ENCODE peak calls at places on chromosomes 13 and 19, in ten cellular contexts. One of them, this sample, is unnamed.

GRCh38 chr19:34480971-34481821 is at the start of gene WTIP:
- DNase-seq in AG10803: peak
- DNase-seq in IMR-90: peak
- DNase-seq in GM10248: no peak
- DNase-seq in PC-9: no peak
- DNase-seq in testis: peak
- DNase-seq in lung: peak
- DNase-seq in brain microvascular endothelial cell: peak
- DNase-seq in glutamatergic neuron: peak
- DNase-seq in uterus: peak
- DNase-seq in this sample: no peak

GRCh38 chr13:30355405-30355741 is 48.0 kb upstream of the KATNAL1 start:
- DNase-seq in AG10803: no peak
- DNase-seq in IMR-90: no peak
- DNase-seq in GM10248: peak
- DNase-seq in PC-9: no peak
- DNase-seq in testis: no peak
- DNase-seq in lung: no peak
- DNase-seq in brain microvascular endothelial cell: no peak
- DNase-seq in glutamatergic neuron: peak
- DNase-seq in uterus: no peak
- DNase-seq in this sample: peak

GRCh38 chr13:32205426-32206096 is 109.6 kb downstream of the ZAR1L start:
- DNase-seq in AG10803: no peak
- DNase-seq in IMR-90: peak
- DNase-seq in GM10248: no peak
- DNase-seq in PC-9: no peak
- DNase-seq in testis: no peak
- DNase-seq in lung: no peak
- DNase-seq in brain microvascular endothelial cell: no peak
- DNase-seq in glutamatergic neuron: no peak
- DNase-seq in uterus: no peak
- DNase-seq in this sample: no peak

GRCh38 chr19:35142531-35143230 is 374 bp upstream of the FXYD7 start:
- DNase-seq in AG10803: no peak
- DNase-seq in IMR-90: no peak
- DNase-seq in GM10248: peak
- DNase-seq in PC-9: no peak
- DNase-seq in testis: peak
- DNase-seq in lung: no peak
- DNase-seq in brain microvascular endothelial cell: no peak
- DNase-seq in glutamatergic neuron: peak
- DNase-seq in uterus: peak
- DNase-seq in this sample: peak

GRCh38 chr19:31214086-31214485 is 135.2 kb downstream of the TSHZ3 start:
- DNase-seq in AG10803: peak
- DNase-seq in IMR-90: peak
- DNase-seq in GM10248: no peak
- DNase-seq in PC-9: peak
- DNase-seq in testis: peak
- DNase-seq in lung: peak
- DNase-seq in brain microvascular endothelial cell: peak
- DNase-seq in glutamatergic neuron: no peak
- DNase-seq in uterus: peak
- DNase-seq in this sample: peak

GRCh38 chr19:40811478-40812341 is 12.7 kb downstream of the EGLN2 start:
- DNase-seq in AG10803: no peak
- DNase-seq in IMR-90: no peak
- DNase-seq in GM10248: no peak
- DNase-seq in PC-9: no peak
- DNase-seq in testis: no peak
- DNase-seq in lung: no peak
- DNase-seq in brain microvascular endothelial cell: no peak
- DNase-seq in glutamatergic neuron: no peak
- DNase-seq in uterus: peak
- DNase-seq in this sample: peak

GRCh38 chr19:11038511-11038910 is 50.8 kb upstream of the LDLR start:
- DNase-seq in AG10803: no peak
- DNase-seq in IMR-90: no peak
- DNase-seq in GM10248: no peak
- DNase-seq in PC-9: no peak
- DNase-seq in testis: no peak
- DNase-seq in lung: no peak
- DNase-seq in brain microvascular endothelial cell: no peak
- DNase-seq in glutamatergic neuron: no peak
- DNase-seq in uterus: no peak
- DNase-seq in this sample: no peak

GRCh38 chr19:55831846-55832245 is at the start of gene NLRP11:
- DNase-seq in AG10803: no peak
- DNase-seq in IMR-90: no peak
- DNase-seq in GM10248: no peak
- DNase-seq in PC-9: peak
- DNase-seq in testis: no peak
- DNase-seq in lung: no peak
- DNase-seq in brain microvascular endothelial cell: no peak
- DNase-seq in glutamatergic neuron: no peak
- DNase-seq in uterus: no peak
- DNase-seq in this sample: no peak

GRCh38 chr13:60043262-60043661 is 120.5 kb downstream of the DIAPH3 start:
- DNase-seq in AG10803: peak
- DNase-seq in IMR-90: peak
- DNase-seq in GM10248: no peak
- DNase-seq in PC-9: no peak
- DNase-seq in testis: no peak
- DNase-seq in lung: no peak
- DNase-seq in brain microvascular endothelial cell: no peak
- DNase-seq in glutamatergic neuron: no peak
- DNase-seq in uterus: no peak
- DNase-seq in this sample: no peak

GRCh38 chr13:20528451-20528850 is 2.8 kb upstream of the CRYL1 start:
- DNase-seq in AG10803: no peak
- DNase-seq in IMR-90: no peak
- DNase-seq in GM10248: peak
- DNase-seq in PC-9: no peak
- DNase-seq in testis: no peak
- DNase-seq in lung: no peak
- DNase-seq in brain microvascular endothelial cell: no peak
- DNase-seq in glutamatergic neuron: no peak
- DNase-seq in uterus: no peak
- DNase-seq in this sample: peak

GRCh38 chr13:79245937-79246574 is 160.0 kb downstream of the RBM26 start:
- DNase-seq in AG10803: no peak
- DNase-seq in IMR-90: no peak
- DNase-seq in GM10248: no peak
- DNase-seq in PC-9: no peak
- DNase-seq in testis: no peak
- DNase-seq in lung: no peak
- DNase-seq in brain microvascular endothelial cell: no peak
- DNase-seq in glutamatergic neuron: no peak
- DNase-seq in uterus: no peak
- DNase-seq in this sample: no peak

GRCh38 chr19:8468761-8469458 is 24.1 kb downstream of the HNRNPM start:
- DNase-seq in AG10803: peak
- DNase-seq in IMR-90: peak
- DNase-seq in GM10248: no peak
- DNase-seq in PC-9: no peak
- DNase-seq in testis: no peak
- DNase-seq in lung: no peak
- DNase-seq in brain microvascular endothelial cell: no peak
- DNase-seq in glutamatergic neuron: no peak
- DNase-seq in uterus: no peak
- DNase-seq in this sample: no peak

GRCh38 chr13:108572782-108573211 is 56.6 kb upstream of the MYO16 start:
- DNase-seq in AG10803: no peak
- DNase-seq in IMR-90: no peak
- DNase-seq in GM10248: no peak
- DNase-seq in PC-9: no peak
- DNase-seq in testis: no peak
- DNase-seq in lung: no peak
- DNase-seq in brain microvascular endothelial cell: no peak
- DNase-seq in glutamatergic neuron: no peak
- DNase-seq in uterus: no peak
- DNase-seq in this sample: no peak

GRCh38 chr19:18496167-18496979 is 25.5 kb downstream of the ELL start:
- DNase-seq in AG10803: peak
- DNase-seq in IMR-90: peak
- DNase-seq in GM10248: peak
- DNase-seq in PC-9: peak
- DNase-seq in testis: no peak
- DNase-seq in lung: peak
- DNase-seq in brain microvascular endothelial cell: peak
- DNase-seq in glutamatergic neuron: no peak
- DNase-seq in uterus: no peak
- DNase-seq in this sample: peak
- TF ChIP-seq CTCF in AG10803: no peak
- TF ChIP-seq CTCF in IMR-90: no peak
- TF ChIP-seq CTCF in GM10248: no peak
- TF ChIP-seq CTCF in PC-9: no peak
- TF ChIP-seq CTCF in testis: no peak
- TF ChIP-seq CTCF in lung: no peak
- TF ChIP-seq CTCF in brain microvascular endothelial cell: no peak
- TF ChIP-seq CTCF in glutamatergic neuron: no peak
- TF ChIP-seq CTCF in uterus: no peak
- TF ChIP-seq CTCF in this sample: no peak

DNA sequence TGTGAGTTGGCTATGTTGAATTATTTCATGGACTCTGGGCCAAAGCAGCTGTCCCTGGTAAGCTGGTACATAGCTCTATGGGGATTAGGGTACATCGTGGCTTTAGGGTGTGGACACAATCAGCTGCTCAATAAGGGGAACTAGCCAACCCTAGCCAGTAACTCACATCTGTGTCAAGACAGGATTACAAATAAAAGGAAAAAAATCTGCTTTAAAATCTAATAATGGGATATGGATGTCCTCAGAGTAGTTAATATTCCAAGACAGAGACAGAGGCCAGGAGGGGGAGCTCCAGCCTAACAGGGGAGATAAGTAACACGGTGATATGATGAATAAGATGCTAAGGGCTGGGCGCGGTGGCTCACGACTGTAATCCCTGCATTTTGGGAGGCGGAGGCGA is 21.1 kb upstream of the ZNF766 start:
- DNase-seq in AG10803: peak
- DNase-seq in IMR-90: peak
- DNase-seq in GM10248: no peak
- DNase-seq in PC-9: peak
- DNase-seq in testis: peak
- DNase-seq in lung: peak
- DNase-seq in brain microvascular endothelial cell: peak
- DNase-seq in glutamatergic neuron: peak
- DNase-seq in uterus: no peak
- DNase-seq in this sample: peak
- TF ChIP-seq CTCF in AG10803: peak
- TF ChIP-seq CTCF in IMR-90: peak
- TF ChIP-seq CTCF in GM10248: peak
- TF ChIP-seq CTCF in PC-9: peak
- TF ChIP-seq CTCF in testis: no peak
- TF ChIP-seq CTCF in lung: peak
- TF ChIP-seq CTCF in brain microvascular endothelial cell: peak
- TF ChIP-seq CTCF in glutamatergic neuron: no peak
- TF ChIP-seq CTCF in uterus: peak
- TF ChIP-seq CTCF in this sample: peak

GRCh38 chr13:51259359-51259645 is 37.1 kb downstream of the FAM124A start:
- DNase-seq in AG10803: no peak
- DNase-seq in IMR-90: no peak
- DNase-seq in GM10248: no peak
- DNase-seq in PC-9: no peak
- DNase-seq in testis: no peak
- DNase-seq in lung: no peak
- DNase-seq in brain microvascular endothelial cell: no peak
- DNase-seq in glutamatergic neuron: no peak
- DNase-seq in uterus: no peak
- DNase-seq in this sample: no peak

GRCh38 chr13:51260154-51260553 is 38.0 kb downstream of the FAM124A start:
- DNase-seq in AG10803: no peak
- DNase-seq in IMR-90: no peak
- DNase-seq in GM10248: no peak
- DNase-seq in PC-9: no peak
- DNase-seq in testis: no peak
- DNase-seq in lung: no peak
- DNase-seq in brain microvascular endothelial cell: no peak
- DNase-seq in glutamatergic neuron: no peak
- DNase-seq in uterus: no peak
- DNase-seq in this sample: no peak

GRCh38 chr13:51258612-51259358 is 36.6 kb downstream of the FAM124A start:
- DNase-seq in AG10803: no peak
- DNase-seq in IMR-90: no peak
- DNase-seq in GM10248: no peak
- DNase-seq in PC-9: no peak
- DNase-seq in testis: no peak
- DNase-seq in lung: no peak
- DNase-seq in brain microvascular endothelial cell: peak
- DNase-seq in glutamatergic neuron: no peak
- DNase-seq in uterus: no peak
- DNase-seq in this sample: no peak

GRCh38 chr13:51261610-51262249 is 39.5 kb downstream of the FAM124A start:
- DNase-seq in AG10803: no peak
- DNase-seq in IMR-90: no peak
- DNase-seq in GM10248: no peak
- DNase-seq in PC-9: no peak
- DNase-seq in testis: no peak
- DNase-seq in lung: no peak
- DNase-seq in brain microvascular endothelial cell: no peak
- DNase-seq in glutamatergic neuron: no peak
- DNase-seq in uterus: no peak
- DNase-seq in this sample: no peak

DNA sequence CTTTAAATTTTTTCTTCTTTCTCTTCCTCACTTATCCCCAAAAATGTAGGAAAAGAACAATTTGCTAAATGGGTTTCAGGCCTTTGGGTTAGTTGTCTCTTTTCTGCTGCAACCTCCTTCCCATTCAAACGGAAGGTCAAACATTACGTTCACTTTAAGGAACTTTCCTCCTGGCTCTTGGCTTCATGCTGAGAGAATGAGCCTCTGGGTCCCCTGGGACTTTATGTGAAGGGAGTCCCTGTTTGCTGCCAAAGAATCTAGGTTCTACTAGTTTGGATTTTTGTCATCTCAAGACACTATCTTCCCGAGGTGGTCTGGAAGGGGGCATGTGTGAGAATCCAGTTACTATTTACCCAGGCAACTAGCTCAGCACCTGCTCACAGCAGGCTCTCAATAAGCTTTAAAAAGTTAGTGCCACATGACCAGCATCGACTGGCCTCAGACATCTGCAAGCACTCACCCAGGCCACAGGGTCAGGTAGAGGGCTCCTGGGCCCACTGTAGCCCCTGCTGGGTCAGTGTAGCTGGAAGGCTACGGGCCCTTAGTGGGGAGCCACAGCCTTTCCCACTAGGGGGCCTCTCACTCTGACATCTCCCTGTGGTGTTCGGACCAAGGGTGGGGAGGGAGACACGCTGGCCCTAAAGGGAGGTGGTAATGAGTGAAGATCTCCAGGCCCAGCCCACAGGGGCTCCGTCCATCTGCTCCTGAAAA is 40.5 kb downstream of the FAM124A start:
- DNase-seq in AG10803: no peak
- DNase-seq in IMR-90: no peak
- DNase-seq in GM10248: no peak
- DNase-seq in PC-9: no peak
- DNase-seq in testis: no peak
- DNase-seq in lung: no peak
- DNase-seq in brain microvascular endothelial cell: no peak
- DNase-seq in glutamatergic neuron: no peak
- DNase-seq in uterus: no peak
- DNase-seq in this sample: no peak
- TF ChIP-seq CTCF in AG10803: no peak
- TF ChIP-seq CTCF in IMR-90: no peak
- TF ChIP-seq CTCF in GM10248: peak
- TF ChIP-seq CTCF in PC-9: no peak
- TF ChIP-seq CTCF in testis: no peak
- TF ChIP-seq CTCF in lung: no peak
- TF ChIP-seq CTCF in brain microvascular endothelial cell: peak
- TF ChIP-seq CTCF in glutamatergic neuron: peak
- TF ChIP-seq CTCF in uterus: no peak
- TF ChIP-seq CTCF in this sample: no peak

GRCh38 chr19:4123615-4124568 is at the start of gene MAP2K2:
- DNase-seq in AG10803: peak
- DNase-seq in IMR-90: peak
- DNase-seq in GM10248: peak
- DNase-seq in PC-9: peak
- DNase-seq in testis: peak
- DNase-seq in lung: peak
- DNase-seq in brain microvascular endothelial cell: peak
- DNase-seq in glutamatergic neuron: peak
- DNase-seq in uterus: peak
- DNase-seq in this sample: peak
- TF ChIP-seq CTCF in AG10803: no peak
- TF ChIP-seq CTCF in IMR-90: peak
- TF ChIP-seq CTCF in GM10248: no peak
- TF ChIP-seq CTCF in PC-9: no peak
- TF ChIP-seq CTCF in testis: no peak
- TF ChIP-seq CTCF in lung: no peak
- TF ChIP-seq CTCF in brain microvascular endothelial cell: no peak
- TF ChIP-seq CTCF in glutamatergic neuron: no peak
- TF ChIP-seq CTCF in uterus: no peak
- TF ChIP-seq CTCF in this sample: no peak